ENCODE peak calls at places on chromosome X, in nine cellular contexts. D, V, S, I, U, M, N, K and O are unnamed samples.

GRCh38 chrX:103464774-103465117 is 54.5 kb downstream of the RAB40A start:
- DNase-seq in M (peak; percentile 53), U (peak; percentile 21), K (no peak), N (peak; percentile 81), S (peak; percentile 43), D (peak; percentile 66), V (peak; percentile 38), I (peak; percentile 79), O (peak; percentile 66)

GRCh38 chrX:18558799-18559198 is 113.1 kb downstream of the RS1 start:
- DNase-seq in I (no peak), V (no peak), D (no peak), M (no peak), N (no peak), K (no peak), S (no peak), U (no peak), O (no peak)

GRCh38 chrX:22116585-22117546 is 84.7 kb downstream of the PHEX start:
- DNase-seq in V (no peak), S (no peak), I (no peak), K (peak; percentile 46), N (no peak), M (no peak), D (no peak), U (no peak), O (no peak)

GRCh38 chrX:125998432-125998831 is 167.7 kb downstream of the DCAF12L2 start:
- DNase-seq in V (peak; percentile 1), U (no peak), I (no peak), M (no peak), D (peak; percentile 2), K (no peak), S (no peak), N (peak; percentile 11), O (peak; percentile 2)

GRCh38 chrX:49756692-49757091 is 60.9 kb upstream of the PAGE1 start:
- DNase-seq in M (no peak), N (no peak), D (no peak), S (no peak), I (no peak), V (no peak), U (no peak), K (no peak), O (no peak)

GRCh38 chrX:11171956-11172355 is 60.8 kb downstream of the HCCS start:
- DNase-seq in U (no peak), I (no peak), M (no peak), D (no peak), N (no peak), K (no peak), V (no peak), S (no peak), O (no peak)

GRCh38 chrX:54920610-54921426 is at the start of gene TRO:
- DNase-seq in D (peak; percentile 26), V (peak; percentile 49), U (no peak), S (no peak), N (no peak), M (peak; percentile 29), K (no peak), I (peak; percentile 67), O (no peak)

GRCh38 chrX:97685753-97686152 is 802.0 kb downstream of the RPA4 start:
- DNase-seq in D (peak; percentile 60), U (peak; percentile 13), K (no peak), N (peak; percentile 53), I (no peak), V (peak; percentile 41), S (peak; percentile 6), M (peak; percentile 23), O (peak; percentile 12)

GRCh38 chrX:120794525-120794975 is 81.1 kb downstream of the CT47B1 start:
- DNase-seq in D (peak; percentile 52), S (no peak), N (no peak), U (no peak), I (no peak), M (peak; percentile 63), V (no peak), K (peak; percentile 73), O (peak; percentile 37)

GRCh38 chrX:14528629-14529287 is 578 bp upstream of the GLRA2 start:
- DNase-seq in U (peak; percentile 13), V (peak; percentile 27), S (peak; percentile 10), M (no peak), D (peak; percentile 53), N (peak; percentile 44), K (no peak), I (peak; percentile 60), O (peak; percentile 60)

GRCh38 chrX:126836195-126836594 is 16.7 kb downstream of the PRR32 start:
- DNase-seq in N (no peak), M (no peak), I (no peak), U (no peak), V (no peak), S (no peak), D (no peak), K (no peak), O (no peak)

DNA sequence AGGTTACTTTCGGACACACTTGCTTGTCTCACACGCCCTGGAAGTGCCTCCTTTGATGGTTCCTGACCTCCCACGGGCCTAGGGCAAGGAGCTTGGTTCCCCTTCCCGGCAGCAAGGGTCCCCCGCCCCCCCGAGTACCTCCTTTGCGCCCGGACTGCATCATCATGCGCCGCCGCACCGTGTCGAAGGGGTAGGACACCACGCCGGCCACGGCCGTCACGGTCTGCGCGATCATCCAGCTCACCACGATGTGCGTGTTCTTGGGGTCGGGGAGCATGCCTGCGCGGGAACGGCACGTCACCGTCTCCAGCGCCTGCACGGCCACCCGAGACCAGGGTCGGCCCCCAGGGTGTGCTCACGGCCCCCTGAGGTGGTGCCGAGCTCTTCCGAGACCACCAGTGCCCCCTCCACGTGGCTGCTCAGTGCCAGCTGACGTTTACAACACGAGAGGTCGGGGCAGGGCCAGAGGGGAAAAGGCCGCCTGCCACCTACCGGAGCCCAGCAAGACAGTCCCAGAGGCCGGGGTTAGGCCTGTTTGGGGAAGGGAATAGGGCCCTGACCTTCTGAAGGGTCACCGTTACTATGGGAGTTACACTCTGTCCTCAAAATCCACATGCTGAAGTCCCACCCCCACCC is 4.7 kb downstream of the SLC25A6 start:
- DNase-seq in V (peak; percentile 19), I (no peak), M (no peak), D (no peak), U (no peak), K (no peak), S (no peak), N (no peak), O (no peak)
- H4K20me1 ChIP-seq in V (peaks cover 88% of the 10 kb centered on the region), I (no peaks in the 10 kb centered on the region), M (peaks cover 2% of the 10 kb centered on the region), D (peaks cover 10% of the 10 kb centered on the region), U (peaks cover 4% of the 10 kb centered on the region), K (peaks cover 81% of the 10 kb centered on the region), S (peaks cover 44% of the 10 kb centered on the region), N (peaks cover 35% of the 10 kb centered on the region), O (peaks cover 16% of the 10 kb centered on the region)

GRCh38 chrX:142005532-142005931 is 101.8 kb downstream of the MAGEC1 start:
- DNase-seq in K (no peak), V (no peak), I (no peak), D (no peak), U (no peak), N (peak; percentile 60), S (no peak), M (no peak), O (no peak)

DNA sequence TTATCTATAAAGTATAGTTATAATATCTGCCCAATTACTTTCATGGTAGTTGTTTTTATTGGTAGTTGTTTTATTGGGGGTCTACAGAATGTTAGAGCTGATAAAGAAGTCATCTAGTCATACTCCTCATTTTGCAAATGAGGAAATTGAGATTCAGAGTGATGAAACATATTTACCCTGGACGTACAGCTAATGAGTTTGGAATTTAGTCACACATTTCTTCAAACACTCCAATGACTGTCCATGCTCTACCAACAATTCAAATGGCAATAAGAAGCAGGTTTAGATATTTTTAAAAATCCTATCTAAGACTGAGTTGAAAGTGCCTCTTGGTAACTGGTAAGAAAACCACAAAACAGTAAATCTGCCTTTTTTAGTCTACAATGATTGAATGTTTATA is 98.2 kb downstream of the MAGEC1 start:
- DNase-seq in U (no peak), M (peak; percentile 7), I (no peak), S (no peak), K (peak; percentile 66), N (no peak), D (no peak), V (no peak), O (no peak)
- H4K20me1 ChIP-seq in U (no peaks in the 10 kb centered on the region), M (no peaks in the 10 kb centered on the region), I (no peaks in the 10 kb centered on the region), S (no peaks in the 10 kb centered on the region), K (no peaks in the 10 kb centered on the region), N (no peaks in the 10 kb centered on the region), D (no peaks in the 10 kb centered on the region), V (no peaks in the 10 kb centered on the region), O (no peaks in the 10 kb centered on the region)

GRCh38 chrX:5959286-5959685 is 269.4 kb downstream of the NLGN4X start:
- DNase-seq in D (no peak), N (no peak), M (no peak), S (no peak), U (no peak), I (no peak), K (no peak), V (no peak), O (no peak)
- H4K20me1 ChIP-seq in D (no peaks in the 10 kb centered on the region), N (no peaks in the 10 kb centered on the region), M (no peaks in the 10 kb centered on the region), S (no peaks in the 10 kb centered on the region), U (no peaks in the 10 kb centered on the region), I (no peaks in the 10 kb centered on the region), K (no peaks in the 10 kb centered on the region), V (no peaks in the 10 kb centered on the region), O (no peaks in the 10 kb centered on the region)

GRCh38 chrX:154367474-154368308 is 6.7 kb downstream of the FLNA start:
- DNase-seq in K (no peak), V (no peak), D (no peak), M (no peak), I (no peak), S (no peak), U (no peak), N (no peak), O (no peak)

GRCh38 chrX:154370300-154370881 is 4.0 kb downstream of the FLNA start:
- DNase-seq in V (peak; percentile 61), D (peak; percentile 61), N (no peak), U (no peak), M (no peak), S (peak; percentile 15), I (no peak), K (no peak), O (no peak)

GRCh38 chrX:154369453-154370299 is 4.8 kb downstream of the FLNA start:
- DNase-seq in U (peak; percentile 63), V (peak; percentile 83), S (peak; percentile 78), M (peak; percentile 96), K (peak; percentile 75), N (no peak), D (peak; percentile 89), I (peak; percentile 88), O (peak; percentile 84)

GRCh38 chrX:154366666-154367055 is 7.8 kb downstream of the FLNA start:
- DNase-seq in U (no peak), I (no peak), K (no peak), M (no peak), D (peak; percentile 34), V (no peak), N (no peak), S (no peak), O (no peak)

DNA sequence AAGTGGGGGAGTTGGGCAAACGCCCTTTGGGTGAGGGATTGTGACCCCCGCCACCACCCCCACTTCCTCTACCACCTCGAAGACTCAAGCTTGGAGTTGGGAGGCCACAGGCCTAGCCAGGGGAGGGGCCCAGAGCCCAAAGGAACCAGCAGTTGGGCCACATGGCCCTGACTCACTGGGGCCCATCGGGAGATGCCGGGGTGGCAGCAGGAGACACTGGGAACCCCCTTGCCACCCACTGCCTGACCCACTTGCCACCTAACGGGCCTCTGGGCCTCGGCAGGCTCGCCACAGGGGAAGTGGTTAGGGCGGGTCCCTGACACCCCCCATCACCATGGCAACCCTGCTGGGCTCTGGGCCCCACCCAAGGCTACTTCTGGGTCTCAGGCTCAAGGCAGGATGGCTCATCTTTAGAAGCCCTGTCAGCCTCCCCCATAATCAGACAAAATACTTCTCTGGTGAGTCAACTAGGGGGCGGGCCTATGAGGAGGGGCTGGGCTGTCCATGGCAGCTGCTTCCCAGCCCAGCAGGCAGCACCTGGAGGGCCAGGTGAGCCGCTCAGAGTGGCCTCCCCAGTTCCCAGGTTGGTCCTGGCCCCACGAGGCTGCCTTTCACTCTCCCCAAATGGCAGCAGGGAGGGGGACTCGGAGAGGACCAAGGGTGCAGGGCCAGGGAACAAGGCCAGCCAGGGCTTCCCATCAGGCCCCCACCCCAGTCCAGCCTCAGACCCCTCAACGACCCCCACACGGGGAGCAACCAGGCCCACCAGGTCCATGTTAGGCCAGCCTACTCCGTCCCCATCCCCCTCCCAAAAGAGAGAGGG is 5.6 kb downstream of the FLNA start:
- DNase-seq in M (peak; percentile 89), D (peak; percentile 97), I (peak; percentile 69), N (peak; percentile 18), S (peak; percentile 86), U (peak; percentile 62), V (no peak), K (peak; percentile 79), O (peak; percentile 95)
- H4K20me1 ChIP-seq in M (no peaks in the 10 kb centered on the region), D (no peaks in the 10 kb centered on the region), I (no peaks in the 10 kb centered on the region), N (no peaks in the 10 kb centered on the region), S (no peaks in the 10 kb centered on the region), U (no peaks in the 10 kb centered on the region), V (peaks cover 49% of the 10 kb centered on the region), K (no peaks in the 10 kb centered on the region), O (peaks cover 6% of the 10 kb centered on the region)